ENCODE peak calls at places on chromosomes 6 and 20, in ten cellular contexts. U is fibroblast of the aortic adventitia, I is A549, R is endodermal cell, H is ovary, M is hepatocyte, S is coronary artery, L is SK-N-SH, T is pancreas, X is WERI-Rb-1. B is an unnamed sample.

GRCh38 chr6:113570176-113570575 is 287.0 kb upstream of the MARCKS start:
- DNase-seq in T (no peak), S (no peak), U (peak; percentile 77), H (no peak), X (no peak), R (no peak), L (no peak), M (no peak), I (no peak), B (no peak)

GRCh38 chr6:99612551-99613397 is 6.1 kb downstream of the PRDM13 start:
- DNase-seq in R (peak; percentile 76), U (no peak), T (no peak), L (no peak), H (no peak), S (no peak), I (no peak), X (peak; percentile 48), M (no peak), B (no peak)

GRCh38 chr6:46932941-46933340 is 11.2 kb upstream of the ADGRF5 start:
- DNase-seq in L (no peak), U (peak; percentile 61), X (no peak), M (no peak), I (no peak), S (no peak), H (no peak), R (no peak), T (no peak), B (no peak)

GRCh38 chr6:170572704-170573466 is 11.6 kb downstream of the PDCD2 start:
- DNase-seq in S (no peak), T (no peak), U (no peak), R (peak; percentile 53), X (no peak), M (no peak), I (no peak), H (no peak), L (no peak), B (no peak)

GRCh38 chr6:33280539-33280938 is 3.6 kb downstream of the B3GALT4 start:
- DNase-seq in H (no peak), X (no peak), M (no peak), T (no peak), S (no peak), R (no peak), U (no peak), L (no peak), I (no peak), B (peak; percentile 74)

GRCh38 chr6:100175814-100176275 is 181.8 kb upstream of the MCHR2 start:
- DNase-seq in T (peak; percentile 9), I (peak; percentile 59), U (peak; percentile 88), X (no peak), H (no peak), R (no peak), M (no peak), L (no peak), S (no peak), B (no peak)

GRCh38 chr6:156886409-156886808 is 109.2 kb downstream of the ARID1B start:
- DNase-seq in R (no peak), X (no peak), L (no peak), I (no peak), U (no peak), H (no peak), M (no peak), T (peak; percentile 41), S (no peak), B (no peak)

GRCh38 chr20:45538209-45538798 is 978 bp downstream of the WFDC6 start:
- DNase-seq in I (no peak), R (peak; percentile 82), U (no peak), M (no peak), L (no peak), T (no peak), H (no peak), S (no peak), X (peak; percentile 12), B (no peak)

GRCh38 chr20:58697867-58698703 is 5.5 kb downstream of the NPEPL1 start:
- DNase-seq in U (no peak), I (no peak), L (no peak), S (peak; percentile 70), X (no peak), T (no peak), H (peak; percentile 7), M (no peak), R (peak; percentile 31), B (peak; percentile 60)

GRCh38 chr20:46695888-46696287 is 6.6 kb upstream of the TP53RK start:
- DNase-seq in H (no peak), X (no peak), T (no peak), S (no peak), M (peak; percentile 44), R (no peak), U (peak; percentile 78), I (no peak), L (no peak), B (no peak)

GRCh38 chr6:168616807-168617756 is 176.1 kb downstream of the SMOC2 start:
- DNase-seq in S (no peak), I (peak; percentile 10), L (peak; percentile 70), R (no peak), H (no peak), T (no peak), X (peak; percentile 43), M (peak; percentile 50), U (peak; percentile 28), B (no peak)

GRCh38 chr6:24378473-24379097 is 20.7 kb upstream of the DCDC2 start:
- DNase-seq in M (no peak), T (no peak), U (no peak), H (no peak), R (no peak), S (no peak), X (no peak), L (no peak), I (no peak), B (no peak)

GRCh38 chr6:13544454-13545186 is 29.8 kb upstream of the SIRT5 start:
- DNase-seq in I (no peak), M (no peak), T (no peak), R (peak; percentile 74), L (no peak), H (no peak), X (no peak), S (no peak), U (no peak), B (no peak)

GRCh38 chr20:8530022-8530421 is 398.0 kb downstream of the PLCB1 start:
- DNase-seq in L (no peak), H (no peak), T (no peak), M (no peak), R (no peak), S (no peak), U (peak; percentile 7), I (no peak), X (no peak), B (no peak)

GRCh38 chr20:59047938-59048680 is 5.5 kb upstream of the PRELID3B start:
- DNase-seq in L (no peak), R (no peak), U (peak; percentile 25), X (no peak), T (no peak), H (no peak), M (peak; percentile 85), I (peak; percentile 74), S (no peak), B (no peak)

GRCh38 chr6:102415891-102416290 is 1022.4 kb downstream of the GRIK2 start:
- DNase-seq in U (no peak), S (no peak), H (no peak), M (no peak), I (no peak), L (no peak), R (no peak), X (no peak), T (no peak), B (no peak)

DNA sequence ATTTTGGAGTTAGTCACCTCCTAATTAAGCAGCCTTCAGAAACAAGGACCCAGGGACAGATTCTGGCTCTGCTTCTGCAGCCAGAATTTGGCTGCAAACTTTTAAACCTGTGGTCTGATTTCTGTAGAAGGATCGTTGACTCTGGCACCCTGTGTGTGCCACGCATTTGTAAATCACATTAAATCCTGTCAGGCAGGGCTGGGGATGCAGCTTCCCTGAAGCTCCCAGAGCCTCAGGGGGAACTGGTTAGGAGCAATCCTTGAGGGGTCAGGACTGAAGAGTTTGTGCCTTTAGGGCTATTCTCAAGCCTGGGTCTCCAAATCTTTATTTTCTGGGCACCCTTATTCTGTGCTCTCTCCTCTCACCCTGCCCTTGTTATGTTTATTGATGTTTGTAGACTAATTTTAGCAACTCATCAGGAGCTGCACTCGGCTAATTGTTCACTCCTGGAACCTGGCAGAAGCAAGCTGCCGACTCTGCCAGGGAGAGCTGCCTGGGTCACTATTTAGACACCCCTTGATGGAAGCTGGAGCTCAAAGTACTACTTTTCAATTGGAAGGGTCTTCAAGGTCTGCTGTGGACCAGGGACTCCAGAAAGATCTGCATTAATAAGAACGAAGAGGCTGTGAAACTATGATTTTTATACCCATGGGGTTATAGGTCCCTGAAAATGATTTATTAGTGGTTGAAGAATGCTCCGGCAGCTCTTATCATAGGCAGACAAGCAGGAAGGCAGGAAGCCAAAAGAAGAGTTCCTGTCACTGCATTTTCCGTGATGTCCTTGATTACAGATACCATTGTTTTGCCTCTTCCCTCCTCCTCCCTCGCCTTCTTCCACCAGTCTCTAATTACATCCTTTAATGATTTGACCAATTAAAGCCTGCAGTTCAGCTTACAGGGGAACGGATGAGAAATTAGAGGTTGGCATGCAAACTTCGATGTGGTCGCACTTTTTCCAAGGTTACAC is 6.5 kb downstream of the NOX3 start:
- DNase-seq in M (no peak), X (no peak), L (peak; percentile 50), U (no peak), I (no peak), R (peak; percentile 60), T (no peak), H (no peak), S (no peak), B (no peak)
- H3K4me3 ChIP-seq in M (no peak overlapping the region), X (no peak overlapping the region), L (no peak overlapping the region), U (no peak overlapping the region), I (no peak overlapping the region), R (no peak overlapping the region), T (no peak overlapping the region), H (no peak overlapping the region), S (no peak overlapping the region), B (no peak overlapping the region)

DNA sequence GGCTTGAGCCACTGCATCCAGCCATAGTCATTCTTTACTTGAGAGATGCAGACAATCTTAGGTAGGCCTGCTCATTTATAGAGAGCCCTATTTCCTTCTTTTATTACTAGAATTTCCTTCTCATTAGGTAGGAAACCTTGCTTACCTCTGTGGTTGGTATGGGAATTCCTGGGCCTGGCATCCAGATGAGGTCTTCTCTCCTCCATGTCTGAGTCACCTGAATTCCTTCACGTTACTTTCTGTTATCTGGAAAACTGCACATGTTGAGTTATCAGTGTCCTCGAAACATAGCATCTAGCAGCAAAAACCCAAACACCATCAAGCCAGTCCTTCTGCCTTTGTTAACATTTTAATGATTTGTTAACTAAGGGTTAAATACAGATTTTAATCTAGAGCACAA is 2.2 kb downstream of the ZNFX1 start:
- DNase-seq in S (no peak), R (no peak), L (no peak), T (no peak), M (no peak), U (no peak), H (no peak), X (no peak), I (no peak), B (no peak)
- H3K4me3 ChIP-seq in S (peak overlapping the region; percentile 95), R (peak overlapping the region; percentile 98), L (no peak overlapping the region), T (no peak overlapping the region), M (no peak overlapping the region), U (peak overlapping the region; percentile 34), H (no peak overlapping the region), X (no peak overlapping the region), I (peak overlapping the region; percentile 92), B (no peak overlapping the region)

GRCh38 chr6:146768722-146769121 is 169.9 kb downstream of the ADGB start:
- DNase-seq in L (no peak), S (no peak), M (no peak), H (no peak), R (no peak), X (no peak), T (no peak), I (no peak), U (no peak), B (no peak)
- H3K4me3 ChIP-seq in L (no peak overlapping the region), S (no peak overlapping the region), M (no peak overlapping the region), H (no peak overlapping the region), R (no peak overlapping the region), X (no peak overlapping the region), T (no peak overlapping the region), I (no peak overlapping the region), U (no peak overlapping the region), B (no peak overlapping the region)

GRCh38 chr6:16769131-16769985 is 8.1 kb upstream of the ATXN1 start:
- DNase-seq in I (peak; percentile 91), S (no peak), M (peak; percentile 65), X (no peak), L (no peak), H (no peak), T (no peak), R (peak; percentile 54), U (peak; percentile 95), B (no peak)
- H3K4me3 ChIP-seq in I (peak overlapping the region; percentile 13), S (peak overlapping the region; percentile 0), M (no peak overlapping the region), X (no peak overlapping the region), L (no peak overlapping the region), H (no peak overlapping the region), T (no peak overlapping the region), R (no peak overlapping the region), U (no peak overlapping the region), B (no peak overlapping the region)